ENCODE peak calls at places on chromosomes 3 and 15, in eight cellular contexts. G is CMK; H is PC-3; X is HuH-7.5; A is anterior cingulate cortex; T is fibroblast of pulmonary artery; Y is GM23248; N is activated T-helper 1 cell treated with anti-CD3 and anti-CD28 coated beads, Interleukin-2, amount 50 U/mL, for 16 hours. J is an unnamed sample.

GRCh38 chr3:24972491-24972890 is 455.6 kb upstream of the RARB start:
- DNase-seq in G (no peak), H (no peak), X (no peak), A (no peak), T (no peak), Y (no peak), N (no peak), J (no peak)

GRCh38 chr15:93523490-93523889 is 434.5 kb upstream of the RGMA start:
- DNase-seq in G (no peak), H (no peak), X (no peak), A (no peak), T (no peak), Y (peak; percentile 65), N (no peak), J (no peak)

GRCh38 chr3:126288314-126288713 is 68.9 kb downstream of the KLF15 start:
- DNase-seq in G (no peak), H (no peak), X (no peak), A (peak; percentile 26), T (no peak), Y (no peak), N (no peak), J (no peak)

GRCh38 chr3:194549853-194550252 is 63.1 kb upstream of the ATP13A3 start:
- DNase-seq in G (no peak), H (no peak), X (no peak), A (no peak), T (no peak), Y (no peak), N (no peak), J (no peak)

GRCh38 chr3:173395412-173396181 is 1.9 kb upstream of the NLGN1 start:
- DNase-seq in G (peak; percentile 68), H (peak; percentile 68), X (peak; percentile 47), A (peak; percentile 89), T (peak; percentile 75), Y (peak; percentile 97), N (no peak), J (peak; percentile 58)

GRCh38 chr3:187740446-187741399 is 4.5 kb downstream of the BCL6 start:
- DNase-seq in G (no peak), H (peak; percentile 59), X (peak; percentile 62), A (peak; percentile 55), T (peak; percentile 71), Y (peak; percentile 90), N (peak; percentile 49), J (peak; percentile 87)

GRCh38 chr3:115322901-115323300 is 175.8 kb upstream of the ZBTB20 start:
- DNase-seq in G (no peak), H (no peak), X (no peak), A (no peak), T (no peak), Y (no peak), N (no peak), J (no peak)

GRCh38 chr3:23580337-23580736 is 225.4 kb upstream of the UBE2E1 start:
- DNase-seq in G (no peak), H (peak; percentile 97), X (no peak), A (no peak), T (peak; percentile 83), Y (peak; percentile 66), N (no peak), J (peak; percentile 90)